ENCODE peak calls at places on chromosomes 6 and 20, in eight cellular contexts. One of them, this sample, is unnamed.

GRCh38 chr6:165876568-165876967 is 213.5 kb upstream of the PDE10A start:
- DNase-seq in naive thymus-derived CD8-positive, alpha-beta T cell: no peak
- DNase-seq in PC-3: no peak
- DNase-seq in H7: no peak
- DNase-seq in kidney tubule cell: no peak
- DNase-seq in activated gamma-delta T cell: no peak
- DNase-seq in stimulated activated naive CD8-positive, alpha-beta T cell treated with anti-CD3 and anti-CD28 coated beads, Interleukin-15, amount 100 ng/mL, for 72 hours: no peak
- DNase-seq in head of caudate nucleus: peak; percentile 24
- DNase-seq in this sample: no peak

GRCh38 chr20:14288341-14289330 is 48.8 kb downstream of the FLRT3 start:
- DNase-seq in naive thymus-derived CD8-positive, alpha-beta T cell: no peak
- DNase-seq in PC-3: peak; percentile 99
- DNase-seq in H7: no peak
- DNase-seq in kidney tubule cell: peak; percentile 98
- DNase-seq in activated gamma-delta T cell: no peak
- DNase-seq in stimulated activated naive CD8-positive, alpha-beta T cell treated with anti-CD3 and anti-CD28 coated beads, Interleukin-15, amount 100 ng/mL, for 72 hours: no peak
- DNase-seq in head of caudate nucleus: no peak
- DNase-seq in this sample: no peak

GRCh38 chr6:109406196-109406595 is 23.9 kb upstream of the CD164 start:
- DNase-seq in naive thymus-derived CD8-positive, alpha-beta T cell: no peak
- DNase-seq in PC-3: no peak
- DNase-seq in H7: no peak
- DNase-seq in kidney tubule cell: no peak
- DNase-seq in activated gamma-delta T cell: no peak
- DNase-seq in stimulated activated naive CD8-positive, alpha-beta T cell treated with anti-CD3 and anti-CD28 coated beads, Interleukin-15, amount 100 ng/mL, for 72 hours: no peak
- DNase-seq in head of caudate nucleus: no peak
- DNase-seq in this sample: no peak

GRCh38 chr6:166625356-166625755 is 1.7 kb downstream of the RPS6KA2 start:
- DNase-seq in naive thymus-derived CD8-positive, alpha-beta T cell: no peak
- DNase-seq in PC-3: peak; percentile 12
- DNase-seq in H7: no peak
- DNase-seq in kidney tubule cell: no peak
- DNase-seq in activated gamma-delta T cell: no peak
- DNase-seq in stimulated activated naive CD8-positive, alpha-beta T cell treated with anti-CD3 and anti-CD28 coated beads, Interleukin-15, amount 100 ng/mL, for 72 hours: no peak
- DNase-seq in head of caudate nucleus: no peak
- DNase-seq in this sample: no peak

GRCh38 chr6:43070028-43070632 is 6.0 kb upstream of the PTK7 start:
- DNase-seq in naive thymus-derived CD8-positive, alpha-beta T cell: no peak
- DNase-seq in PC-3: peak; percentile 56
- DNase-seq in H7: peak; percentile 91
- DNase-seq in kidney tubule cell: peak; percentile 65
- DNase-seq in activated gamma-delta T cell: no peak
- DNase-seq in stimulated activated naive CD8-positive, alpha-beta T cell treated with anti-CD3 and anti-CD28 coated beads, Interleukin-15, amount 100 ng/mL, for 72 hours: no peak
- DNase-seq in head of caudate nucleus: no peak
- DNase-seq in this sample: no peak

GRCh38 chr6:163092846-163093245 is 321.7 kb upstream of the QKI start:
- DNase-seq in naive thymus-derived CD8-positive, alpha-beta T cell: no peak
- DNase-seq in PC-3: no peak
- DNase-seq in H7: no peak
- DNase-seq in kidney tubule cell: no peak
- DNase-seq in activated gamma-delta T cell: no peak
- DNase-seq in stimulated activated naive CD8-positive, alpha-beta T cell treated with anti-CD3 and anti-CD28 coated beads, Interleukin-15, amount 100 ng/mL, for 72 hours: no peak
- DNase-seq in head of caudate nucleus: peak; percentile 26
- DNase-seq in this sample: no peak

GRCh38 chr6:10407674-10408054 is 7.2 kb downstream of the TFAP2A start:
- DNase-seq in naive thymus-derived CD8-positive, alpha-beta T cell: no peak
- DNase-seq in PC-3: peak; percentile 35
- DNase-seq in H7: no peak
- DNase-seq in kidney tubule cell: no peak
- DNase-seq in activated gamma-delta T cell: no peak
- DNase-seq in stimulated activated naive CD8-positive, alpha-beta T cell treated with anti-CD3 and anti-CD28 coated beads, Interleukin-15, amount 100 ng/mL, for 72 hours: no peak
- DNase-seq in head of caudate nucleus: no peak
- DNase-seq in this sample: no peak

GRCh38 chr6:104639671-104640070 is 220.0 kb downstream of the HACE1 start:
- DNase-seq in naive thymus-derived CD8-positive, alpha-beta T cell: no peak
- DNase-seq in PC-3: no peak
- DNase-seq in H7: no peak
- DNase-seq in kidney tubule cell: no peak
- DNase-seq in activated gamma-delta T cell: no peak
- DNase-seq in stimulated activated naive CD8-positive, alpha-beta T cell treated with anti-CD3 and anti-CD28 coated beads, Interleukin-15, amount 100 ng/mL, for 72 hours: no peak
- DNase-seq in head of caudate nucleus: no peak
- DNase-seq in this sample: no peak

GRCh38 chr6:16441262-16441661 is 202.9 kb downstream of the GMPR start:
- DNase-seq in naive thymus-derived CD8-positive, alpha-beta T cell: no peak
- DNase-seq in PC-3: no peak
- DNase-seq in H7: no peak
- DNase-seq in kidney tubule cell: no peak
- DNase-seq in activated gamma-delta T cell: no peak
- DNase-seq in stimulated activated naive CD8-positive, alpha-beta T cell treated with anti-CD3 and anti-CD28 coated beads, Interleukin-15, amount 100 ng/mL, for 72 hours: no peak
- DNase-seq in head of caudate nucleus: no peak
- DNase-seq in this sample: no peak

GRCh38 chr6:72035966-72036365 is 149.6 kb downstream of the RIMS1 start:
- DNase-seq in naive thymus-derived CD8-positive, alpha-beta T cell: no peak
- DNase-seq in PC-3: no peak
- DNase-seq in H7: no peak
- DNase-seq in kidney tubule cell: peak; percentile 35
- DNase-seq in activated gamma-delta T cell: no peak
- DNase-seq in stimulated activated naive CD8-positive, alpha-beta T cell treated with anti-CD3 and anti-CD28 coated beads, Interleukin-15, amount 100 ng/mL, for 72 hours: no peak
- DNase-seq in head of caudate nucleus: no peak
- DNase-seq in this sample: no peak

GRCh38 chr20:59525500-59526241 is 78.7 kb upstream of the PHACTR3 start:
- DNase-seq in naive thymus-derived CD8-positive, alpha-beta T cell: no peak
- DNase-seq in PC-3: peak; percentile 70
- DNase-seq in H7: peak; percentile 83
- DNase-seq in kidney tubule cell: peak; percentile 47
- DNase-seq in activated gamma-delta T cell: no peak
- DNase-seq in stimulated activated naive CD8-positive, alpha-beta T cell treated with anti-CD3 and anti-CD28 coated beads, Interleukin-15, amount 100 ng/mL, for 72 hours: peak; percentile 20
- DNase-seq in head of caudate nucleus: peak; percentile 82
- DNase-seq in this sample: no peak

GRCh38 chr6:6654599-6655575 is 66.4 kb downstream of the LY86 start:
- DNase-seq in naive thymus-derived CD8-positive, alpha-beta T cell: peak; percentile 65
- DNase-seq in PC-3: no peak
- DNase-seq in H7: no peak
- DNase-seq in kidney tubule cell: no peak
- DNase-seq in activated gamma-delta T cell: no peak
- DNase-seq in stimulated activated naive CD8-positive, alpha-beta T cell treated with anti-CD3 and anti-CD28 coated beads, Interleukin-15, amount 100 ng/mL, for 72 hours: peak; percentile 71
- DNase-seq in head of caudate nucleus: no peak
- DNase-seq in this sample: peak; percentile 54

GRCh38 chr6:126055449-126055848 is 69.1 kb downstream of the TRMT11 start:
- DNase-seq in naive thymus-derived CD8-positive, alpha-beta T cell: no peak
- DNase-seq in PC-3: no peak
- DNase-seq in H7: no peak
- DNase-seq in kidney tubule cell: no peak
- DNase-seq in activated gamma-delta T cell: no peak
- DNase-seq in stimulated activated naive CD8-positive, alpha-beta T cell treated with anti-CD3 and anti-CD28 coated beads, Interleukin-15, amount 100 ng/mL, for 72 hours: no peak
- DNase-seq in head of caudate nucleus: no peak
- DNase-seq in this sample: no peak

GRCh38 chr20:45981261-45981660 is 9.3 kb upstream of the ZNF335 start:
- DNase-seq in naive thymus-derived CD8-positive, alpha-beta T cell: no peak
- DNase-seq in PC-3: no peak
- DNase-seq in H7: no peak
- DNase-seq in kidney tubule cell: no peak
- DNase-seq in activated gamma-delta T cell: no peak
- DNase-seq in stimulated activated naive CD8-positive, alpha-beta T cell treated with anti-CD3 and anti-CD28 coated beads, Interleukin-15, amount 100 ng/mL, for 72 hours: no peak
- DNase-seq in head of caudate nucleus: no peak
- DNase-seq in this sample: no peak

GRCh38 chr6:22343864-22344263 is 47.0 kb upstream of the PRL start:
- DNase-seq in naive thymus-derived CD8-positive, alpha-beta T cell: no peak
- DNase-seq in PC-3: peak; percentile 35
- DNase-seq in H7: peak; percentile 48
- DNase-seq in kidney tubule cell: no peak
- DNase-seq in activated gamma-delta T cell: no peak
- DNase-seq in stimulated activated naive CD8-positive, alpha-beta T cell treated with anti-CD3 and anti-CD28 coated beads, Interleukin-15, amount 100 ng/mL, for 72 hours: no peak
- DNase-seq in head of caudate nucleus: no peak
- DNase-seq in this sample: no peak

GRCh38 chr20:24653306-24653705 is 183.9 kb downstream of the SYNDIG1 start:
- DNase-seq in naive thymus-derived CD8-positive, alpha-beta T cell: no peak
- DNase-seq in PC-3: peak; percentile 41
- DNase-seq in H7: no peak
- DNase-seq in kidney tubule cell: peak; percentile 54
- DNase-seq in activated gamma-delta T cell: no peak
- DNase-seq in stimulated activated naive CD8-positive, alpha-beta T cell treated with anti-CD3 and anti-CD28 coated beads, Interleukin-15, amount 100 ng/mL, for 72 hours: no peak
- DNase-seq in head of caudate nucleus: no peak
- DNase-seq in this sample: no peak

GRCh38 chr6:26017567-26017966 is 55.0 kb downstream of the TRIM38 start:
- DNase-seq in naive thymus-derived CD8-positive, alpha-beta T cell: peak; percentile 37
- DNase-seq in PC-3: no peak
- DNase-seq in H7: peak; percentile 58
- DNase-seq in kidney tubule cell: peak; percentile 91
- DNase-seq in activated gamma-delta T cell: peak; percentile 13
- DNase-seq in stimulated activated naive CD8-positive, alpha-beta T cell treated with anti-CD3 and anti-CD28 coated beads, Interleukin-15, amount 100 ng/mL, for 72 hours: peak; percentile 89
- DNase-seq in head of caudate nucleus: peak; percentile 79
- DNase-seq in this sample: peak; percentile 85

GRCh38 chr20:46894971-46895905 is 595 bp downstream of the EYA2 start:
- DNase-seq in naive thymus-derived CD8-positive, alpha-beta T cell: no peak
- DNase-seq in PC-3: peak; percentile 31
- DNase-seq in H7: peak; percentile 46
- DNase-seq in kidney tubule cell: peak; percentile 13
- DNase-seq in activated gamma-delta T cell: no peak
- DNase-seq in stimulated activated naive CD8-positive, alpha-beta T cell treated with anti-CD3 and anti-CD28 coated beads, Interleukin-15, amount 100 ng/mL, for 72 hours: no peak
- DNase-seq in head of caudate nucleus: peak; percentile 30
- DNase-seq in this sample: no peak

GRCh38 chr20:59514554-59514953 is 89.8 kb upstream of the PHACTR3 start:
- DNase-seq in naive thymus-derived CD8-positive, alpha-beta T cell: no peak
- DNase-seq in PC-3: no peak
- DNase-seq in H7: peak; percentile 39
- DNase-seq in kidney tubule cell: no peak
- DNase-seq in activated gamma-delta T cell: no peak
- DNase-seq in stimulated activated naive CD8-positive, alpha-beta T cell treated with anti-CD3 and anti-CD28 coated beads, Interleukin-15, amount 100 ng/mL, for 72 hours: no peak
- DNase-seq in head of caudate nucleus: no peak
- DNase-seq in this sample: no peak

GRCh38 chr6:95768539-95768938 is 191.2 kb downstream of the MANEA start:
- DNase-seq in naive thymus-derived CD8-positive, alpha-beta T cell: no peak
- DNase-seq in PC-3: no peak
- DNase-seq in H7: peak; percentile 15
- DNase-seq in kidney tubule cell: no peak
- DNase-seq in activated gamma-delta T cell: no peak
- DNase-seq in stimulated activated naive CD8-positive, alpha-beta T cell treated with anti-CD3 and anti-CD28 coated beads, Interleukin-15, amount 100 ng/mL, for 72 hours: no peak
- DNase-seq in head of caudate nucleus: no peak
- DNase-seq in this sample: no peak

GRCh38 chr6:43175676-43176422 is 4.8 kb downstream of the SRF start:
- DNase-seq in naive thymus-derived CD8-positive, alpha-beta T cell: no peak
- DNase-seq in PC-3: no peak
- DNase-seq in H7: no peak
- DNase-seq in kidney tubule cell: peak; percentile 23
- DNase-seq in activated gamma-delta T cell: no peak
- DNase-seq in stimulated activated naive CD8-positive, alpha-beta T cell treated with anti-CD3 and anti-CD28 coated beads, Interleukin-15, amount 100 ng/mL, for 72 hours: no peak
- DNase-seq in head of caudate nucleus: no peak
- DNase-seq in this sample: no peak

GRCh38 chr6:69866351-69867074 is at the start of gene COL19A1:
- DNase-seq in naive thymus-derived CD8-positive, alpha-beta T cell: peak; percentile 33
- DNase-seq in PC-3: peak; percentile 1
- DNase-seq in H7: peak; percentile 45
- DNase-seq in kidney tubule cell: peak; percentile 22
- DNase-seq in activated gamma-delta T cell: peak; percentile 7
- DNase-seq in stimulated activated naive CD8-positive, alpha-beta T cell treated with anti-CD3 and anti-CD28 coated beads, Interleukin-15, amount 100 ng/mL, for 72 hours: peak; percentile 15
- DNase-seq in head of caudate nucleus: peak; percentile 21
- DNase-seq in this sample: peak; percentile 10

GRCh38 chr6:36657942-36658544 is 20.5 kb upstream of the CDKN1A start:
- DNase-seq in naive thymus-derived CD8-positive, alpha-beta T cell: no peak
- DNase-seq in PC-3: no peak
- DNase-seq in H7: no peak
- DNase-seq in kidney tubule cell: peak; percentile 99
- DNase-seq in activated gamma-delta T cell: no peak
- DNase-seq in stimulated activated naive CD8-positive, alpha-beta T cell treated with anti-CD3 and anti-CD28 coated beads, Interleukin-15, amount 100 ng/mL, for 72 hours: no peak
- DNase-seq in head of caudate nucleus: peak; percentile 42
- DNase-seq in this sample: no peak

GRCh38 chr20:38589967-38590681 is 9.1 kb downstream of the ADIG start:
- DNase-seq in naive thymus-derived CD8-positive, alpha-beta T cell: no peak
- DNase-seq in PC-3: no peak
- DNase-seq in H7: no peak
- DNase-seq in kidney tubule cell: no peak
- DNase-seq in activated gamma-delta T cell: no peak
- DNase-seq in stimulated activated naive CD8-positive, alpha-beta T cell treated with anti-CD3 and anti-CD28 coated beads, Interleukin-15, amount 100 ng/mL, for 72 hours: no peak
- DNase-seq in head of caudate nucleus: no peak
- DNase-seq in this sample: no peak

GRCh38 chr6:76003686-76004085 is 68.8 kb downstream of the IMPG1 start:
- DNase-seq in naive thymus-derived CD8-positive, alpha-beta T cell: no peak
- DNase-seq in PC-3: no peak
- DNase-seq in H7: no peak
- DNase-seq in kidney tubule cell: no peak
- DNase-seq in activated gamma-delta T cell: no peak
- DNase-seq in stimulated activated naive CD8-positive, alpha-beta T cell treated with anti-CD3 and anti-CD28 coated beads, Interleukin-15, amount 100 ng/mL, for 72 hours: no peak
- DNase-seq in head of caudate nucleus: no peak
- DNase-seq in this sample: no peak

GRCh38 chr20:18466894-18467678 is at the start of the genes DZANK1 and POLR3F:
- DNase-seq in naive thymus-derived CD8-positive, alpha-beta T cell: peak; percentile 95
- DNase-seq in PC-3: peak; percentile 98
- DNase-seq in H7: peak; percentile 97
- DNase-seq in kidney tubule cell: peak; percentile 96
- DNase-seq in activated gamma-delta T cell: peak; percentile 81
- DNase-seq in stimulated activated naive CD8-positive, alpha-beta T cell treated with anti-CD3 and anti-CD28 coated beads, Interleukin-15, amount 100 ng/mL, for 72 hours: peak; percentile 92
- DNase-seq in head of caudate nucleus: peak; percentile 98
- DNase-seq in this sample: peak; percentile 93

GRCh38 chr20:40962733-40963504 is 65.7 kb upstream of the TOP1 start:
- DNase-seq in naive thymus-derived CD8-positive, alpha-beta T cell: peak; percentile 74
- DNase-seq in PC-3: peak; percentile 83
- DNase-seq in H7: peak; percentile 87
- DNase-seq in kidney tubule cell: peak; percentile 70
- DNase-seq in activated gamma-delta T cell: no peak
- DNase-seq in stimulated activated naive CD8-positive, alpha-beta T cell treated with anti-CD3 and anti-CD28 coated beads, Interleukin-15, amount 100 ng/mL, for 72 hours: peak; percentile 76
- DNase-seq in head of caudate nucleus: peak; percentile 85
- DNase-seq in this sample: peak; percentile 69

GRCh38 chr6:41732601-41733348 is 2.6 kb downstream of the TFEB start:
- DNase-seq in naive thymus-derived CD8-positive, alpha-beta T cell: peak; percentile 73
- DNase-seq in PC-3: no peak
- DNase-seq in H7: peak; percentile 77
- DNase-seq in kidney tubule cell: peak; percentile 81
- DNase-seq in activated gamma-delta T cell: no peak
- DNase-seq in stimulated activated naive CD8-positive, alpha-beta T cell treated with anti-CD3 and anti-CD28 coated beads, Interleukin-15, amount 100 ng/mL, for 72 hours: peak; percentile 83
- DNase-seq in head of caudate nucleus: no peak
- DNase-seq in this sample: peak; percentile 56

GRCh38 chr6:127496471-127496870 is 22.7 kb downstream of the MTCL3 start:
- DNase-seq in naive thymus-derived CD8-positive, alpha-beta T cell: no peak
- DNase-seq in PC-3: peak; percentile 60
- DNase-seq in H7: no peak
- DNase-seq in kidney tubule cell: no peak
- DNase-seq in activated gamma-delta T cell: no peak
- DNase-seq in stimulated activated naive CD8-positive, alpha-beta T cell treated with anti-CD3 and anti-CD28 coated beads, Interleukin-15, amount 100 ng/mL, for 72 hours: no peak
- DNase-seq in head of caudate nucleus: no peak
- DNase-seq in this sample: no peak

GRCh38 chr6:147366290-147366689 is 142.2 kb upstream of the SAMD5 start:
- DNase-seq in naive thymus-derived CD8-positive, alpha-beta T cell: no peak
- DNase-seq in PC-3: no peak
- DNase-seq in H7: no peak
- DNase-seq in kidney tubule cell: no peak
- DNase-seq in activated gamma-delta T cell: no peak
- DNase-seq in stimulated activated naive CD8-positive, alpha-beta T cell treated with anti-CD3 and anti-CD28 coated beads, Interleukin-15, amount 100 ng/mL, for 72 hours: no peak
- DNase-seq in head of caudate nucleus: no peak
- DNase-seq in this sample: no peak

GRCh38 chr6:12725263-12725662 is 8.7 kb downstream of the PHACTR1 start:
- DNase-seq in naive thymus-derived CD8-positive, alpha-beta T cell: no peak
- DNase-seq in PC-3: no peak
- DNase-seq in H7: no peak
- DNase-seq in kidney tubule cell: no peak
- DNase-seq in activated gamma-delta T cell: no peak
- DNase-seq in stimulated activated naive CD8-positive, alpha-beta T cell treated with anti-CD3 and anti-CD28 coated beads, Interleukin-15, amount 100 ng/mL, for 72 hours: no peak
- DNase-seq in head of caudate nucleus: no peak
- DNase-seq in this sample: no peak

GRCh38 chr6:19866900-19867627 is 29.9 kb downstream of the ID4 start:
- DNase-seq in naive thymus-derived CD8-positive, alpha-beta T cell: no peak
- DNase-seq in PC-3: peak; percentile 92
- DNase-seq in H7: no peak
- DNase-seq in kidney tubule cell: peak; percentile 88
- DNase-seq in activated gamma-delta T cell: no peak
- DNase-seq in stimulated activated naive CD8-positive, alpha-beta T cell treated with anti-CD3 and anti-CD28 coated beads, Interleukin-15, amount 100 ng/mL, for 72 hours: no peak
- DNase-seq in head of caudate nucleus: no peak
- DNase-seq in this sample: no peak

GRCh38 chr6:89615882-89616281 is 22.7 kb downstream of the LYRM2 start:
- DNase-seq in naive thymus-derived CD8-positive, alpha-beta T cell: no peak
- DNase-seq in PC-3: no peak
- DNase-seq in H7: no peak
- DNase-seq in kidney tubule cell: no peak
- DNase-seq in activated gamma-delta T cell: no peak
- DNase-seq in stimulated activated naive CD8-positive, alpha-beta T cell treated with anti-CD3 and anti-CD28 coated beads, Interleukin-15, amount 100 ng/mL, for 72 hours: no peak
- DNase-seq in head of caudate nucleus: no peak
- DNase-seq in this sample: no peak

GRCh38 chr20:51318058-51318960 is 224.2 kb downstream of the NFATC2 start:
- DNase-seq in naive thymus-derived CD8-positive, alpha-beta T cell: peak; percentile 5
- DNase-seq in PC-3: peak; percentile 52
- DNase-seq in H7: peak; percentile 85
- DNase-seq in kidney tubule cell: peak; percentile 19
- DNase-seq in activated gamma-delta T cell: no peak
- DNase-seq in stimulated activated naive CD8-positive, alpha-beta T cell treated with anti-CD3 and anti-CD28 coated beads, Interleukin-15, amount 100 ng/mL, for 72 hours: peak; percentile 56
- DNase-seq in head of caudate nucleus: peak; percentile 52
- DNase-seq in this sample: peak; percentile 32